ENCODE peak calls at places on chromosomes 5 and 9, in eight cellular contexts. One of them, this sample, is unnamed.

GRCh38 chr9:131402738-131403492 is 9.0 kb downstream of the PRRC2B start:
- DNase-seq in IMR-90: peak
- DNase-seq in pancreas: peak
- DNase-seq in fibroblast of lung: peak
- DNase-seq in Panc1: no peak
- DNase-seq in GM06990: no peak
- DNase-seq in fibroblast of pulmonary artery: peak
- DNase-seq in heart left ventricle: peak
- DNase-seq in this sample: no peak

GRCh38 chr5:164302533-164303235 is 797.3 kb downstream of the MAT2B start:
- DNase-seq in Panc1: no peak
- DNase-seq in heart left ventricle: no peak
- DNase-seq in fibroblast of lung: peak
- DNase-seq in IMR-90: peak
- DNase-seq in GM06990: no peak
- DNase-seq in fibroblast of pulmonary artery: peak
- DNase-seq in pancreas: no peak
- DNase-seq in this sample: no peak

GRCh38 chr5:171806976-171807823 is 21.6 kb downstream of the SMIM23 start:
- DNase-seq in Panc1: no peak
- DNase-seq in fibroblast of pulmonary artery: no peak
- DNase-seq in pancreas: no peak
- DNase-seq in fibroblast of lung: peak
- DNase-seq in IMR-90: peak
- DNase-seq in GM06990: no peak
- DNase-seq in heart left ventricle: no peak
- DNase-seq in this sample: no peak

GRCh38 chr5:86679529-86679928 is 61.8 kb downstream of the COX7C start:
- DNase-seq in GM06990: no peak
- DNase-seq in heart left ventricle: peak
- DNase-seq in IMR-90: peak
- DNase-seq in pancreas: peak
- DNase-seq in Panc1: peak
- DNase-seq in fibroblast of lung: peak
- DNase-seq in fibroblast of pulmonary artery: peak
- DNase-seq in this sample: no peak

GRCh38 chr9:116580853-116581252 is 106.3 kb upstream of the TRIM32 start:
- DNase-seq in pancreas: no peak
- DNase-seq in fibroblast of pulmonary artery: no peak
- DNase-seq in fibroblast of lung: no peak
- DNase-seq in heart left ventricle: peak
- DNase-seq in Panc1: no peak
- DNase-seq in GM06990: no peak
- DNase-seq in IMR-90: no peak
- DNase-seq in this sample: no peak

GRCh38 chr9:25677301-25678146 is 720 bp downstream of the TUSC1 start:
- DNase-seq in IMR-90: peak
- DNase-seq in fibroblast of lung: peak
- DNase-seq in heart left ventricle: peak
- DNase-seq in fibroblast of pulmonary artery: peak
- DNase-seq in pancreas: peak
- DNase-seq in GM06990: no peak
- DNase-seq in Panc1: no peak
- DNase-seq in this sample: no peak

GRCh38 chr5:68335075-68335474 is 119.5 kb downstream of the PIK3R1 start:
- DNase-seq in heart left ventricle: no peak
- DNase-seq in GM06990: no peak
- DNase-seq in pancreas: no peak
- DNase-seq in fibroblast of pulmonary artery: no peak
- DNase-seq in Panc1: no peak
- DNase-seq in fibroblast of lung: no peak
- DNase-seq in IMR-90: no peak
- DNase-seq in this sample: no peak

GRCh38 chr5:151153300-151153699 is 4.3 kb downstream of the ANXA6 start:
- DNase-seq in fibroblast of pulmonary artery: no peak
- DNase-seq in GM06990: peak
- DNase-seq in Panc1: no peak
- DNase-seq in heart left ventricle: no peak
- DNase-seq in IMR-90: no peak
- DNase-seq in fibroblast of lung: no peak
- DNase-seq in pancreas: no peak
- DNase-seq in this sample: no peak

GRCh38 chr9:69176446-69177135 is 2.5 kb downstream of the TJP2 start:
- DNase-seq in IMR-90: no peak
- DNase-seq in fibroblast of pulmonary artery: no peak
- DNase-seq in heart left ventricle: no peak
- DNase-seq in fibroblast of lung: peak
- DNase-seq in GM06990: peak
- DNase-seq in Panc1: no peak
- DNase-seq in pancreas: no peak
- DNase-seq in this sample: no peak

GRCh38 chr9:72509053-72509452 is 12.4 kb upstream of the TMC1 start:
- DNase-seq in fibroblast of lung: peak
- DNase-seq in pancreas: no peak
- DNase-seq in Panc1: no peak
- DNase-seq in GM06990: peak
- DNase-seq in fibroblast of pulmonary artery: peak
- DNase-seq in IMR-90: peak
- DNase-seq in heart left ventricle: no peak
- DNase-seq in this sample: no peak

GRCh38 chr9:114799441-114799840 is 6.4 kb downstream of the TNFSF15 start:
- DNase-seq in pancreas: no peak
- DNase-seq in Panc1: no peak
- DNase-seq in heart left ventricle: no peak
- DNase-seq in fibroblast of lung: no peak
- DNase-seq in GM06990: no peak
- DNase-seq in fibroblast of pulmonary artery: no peak
- DNase-seq in IMR-90: no peak
- DNase-seq in this sample: no peak

GRCh38 chr5:108380531-108381021 is 1.3 kb downstream of the FBXL17 start:
- DNase-seq in fibroblast of pulmonary artery: peak
- DNase-seq in fibroblast of lung: peak
- DNase-seq in Panc1: no peak
- DNase-seq in heart left ventricle: peak
- DNase-seq in pancreas: peak
- DNase-seq in GM06990: peak
- DNase-seq in IMR-90: peak
- DNase-seq in this sample: peak

GRCh38 chr9:130541533-130541932 is 37.8 kb upstream of the FUBP3 start:
- DNase-seq in fibroblast of pulmonary artery: no peak
- DNase-seq in heart left ventricle: no peak
- DNase-seq in IMR-90: no peak
- DNase-seq in pancreas: no peak
- DNase-seq in Panc1: no peak
- DNase-seq in fibroblast of lung: no peak
- DNase-seq in GM06990: no peak
- DNase-seq in this sample: no peak

GRCh38 chr9:68685770-68686169 is 19.3 kb upstream of the PIP5K1B start:
- DNase-seq in GM06990: no peak
- DNase-seq in Panc1: peak
- DNase-seq in fibroblast of lung: no peak
- DNase-seq in IMR-90: no peak
- DNase-seq in fibroblast of pulmonary artery: no peak
- DNase-seq in heart left ventricle: no peak
- DNase-seq in pancreas: peak
- DNase-seq in this sample: no peak

GRCh38 chr9:89523948-89524347 is 26.0 kb upstream of the SEMA4D start:
- DNase-seq in pancreas: no peak
- DNase-seq in fibroblast of pulmonary artery: no peak
- DNase-seq in heart left ventricle: no peak
- DNase-seq in IMR-90: no peak
- DNase-seq in GM06990: no peak
- DNase-seq in fibroblast of lung: no peak
- DNase-seq in Panc1: no peak
- DNase-seq in this sample: peak

GRCh38 chr5:147046226-147046625 is 167.7 kb upstream of the PPP2R2B start:
- DNase-seq in fibroblast of pulmonary artery: no peak
- DNase-seq in Panc1: no peak
- DNase-seq in IMR-90: no peak
- DNase-seq in GM06990: no peak
- DNase-seq in pancreas: no peak
- DNase-seq in heart left ventricle: no peak
- DNase-seq in fibroblast of lung: no peak
- DNase-seq in this sample: no peak

GRCh38 chr5:55159763-55160492 is at the start of gene GPX8:
- DNase-seq in fibroblast of pulmonary artery: peak
- DNase-seq in fibroblast of lung: peak
- DNase-seq in pancreas: peak
- DNase-seq in Panc1: peak
- DNase-seq in GM06990: no peak
- DNase-seq in IMR-90: peak
- DNase-seq in heart left ventricle: peak
- DNase-seq in this sample: peak

GRCh38 chr9:128635266-128636023 is 21.2 kb downstream of the DYNC2I2 start:
- DNase-seq in fibroblast of pulmonary artery: peak
- DNase-seq in IMR-90: peak
- DNase-seq in heart left ventricle: peak
- DNase-seq in pancreas: peak
- DNase-seq in fibroblast of lung: peak
- DNase-seq in Panc1: peak
- DNase-seq in GM06990: no peak
- DNase-seq in this sample: no peak
- TF ChIP-seq CTCF in fibroblast of pulmonary artery: peak
- TF ChIP-seq CTCF in IMR-90: peak
- TF ChIP-seq CTCF in heart left ventricle: peak
- TF ChIP-seq CTCF in pancreas: peak
- TF ChIP-seq CTCF in fibroblast of lung: peak
- TF ChIP-seq CTCF in Panc1: peak
- TF ChIP-seq CTCF in GM06990: peak
- TF ChIP-seq CTCF in this sample: no peak

GRCh38 chr9:96651626-96652025 is 3.5 kb downstream of the PRXL2C start:
- DNase-seq in IMR-90: peak
- DNase-seq in pancreas: no peak
- DNase-seq in heart left ventricle: no peak
- DNase-seq in fibroblast of lung: peak
- DNase-seq in GM06990: no peak
- DNase-seq in Panc1: no peak
- DNase-seq in fibroblast of pulmonary artery: peak
- DNase-seq in this sample: no peak
- TF ChIP-seq CTCF in IMR-90: peak
- TF ChIP-seq CTCF in pancreas: no peak
- TF ChIP-seq CTCF in heart left ventricle: no peak
- TF ChIP-seq CTCF in fibroblast of lung: no peak
- TF ChIP-seq CTCF in GM06990: peak
- TF ChIP-seq CTCF in Panc1: peak
- TF ChIP-seq CTCF in fibroblast of pulmonary artery: peak
- TF ChIP-seq CTCF in this sample: peak

DNA sequence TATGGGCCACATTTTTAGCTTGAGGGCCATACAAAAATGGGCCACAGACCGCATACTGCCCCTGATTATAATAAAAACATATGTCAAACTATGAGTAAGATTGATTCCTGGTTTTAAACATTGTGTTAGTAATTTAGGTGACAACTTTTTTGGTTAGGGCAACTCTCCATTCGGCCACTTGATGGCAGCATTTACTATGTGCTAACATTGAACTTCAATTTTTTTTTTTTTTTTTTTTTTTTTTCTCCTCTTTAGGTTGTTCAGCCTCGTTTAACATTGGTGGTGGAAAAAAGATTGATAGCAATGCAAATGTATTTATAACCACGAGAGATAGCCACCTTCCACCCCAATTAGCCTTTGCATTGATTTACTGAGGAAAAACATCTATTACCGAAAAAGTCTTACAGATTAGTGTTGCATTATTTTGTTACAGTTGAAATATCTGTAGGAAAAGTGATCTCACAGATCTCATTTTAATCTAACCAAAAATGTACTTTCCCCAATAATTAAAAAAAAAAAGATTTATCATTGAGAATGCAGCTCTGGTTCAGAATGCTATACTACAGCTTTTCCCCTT is 159.1 kb downstream of the CSNK1G3 start:
- DNase-seq in GM06990: peak
- DNase-seq in fibroblast of lung: peak
- DNase-seq in heart left ventricle: peak
- DNase-seq in pancreas: peak
- DNase-seq in IMR-90: peak
- DNase-seq in Panc1: peak
- DNase-seq in fibroblast of pulmonary artery: peak
- DNase-seq in this sample: peak
- TF ChIP-seq CTCF in GM06990: peak
- TF ChIP-seq CTCF in fibroblast of lung: peak
- TF ChIP-seq CTCF in heart left ventricle: peak
- TF ChIP-seq CTCF in pancreas: peak
- TF ChIP-seq CTCF in IMR-90: peak
- TF ChIP-seq CTCF in Panc1: peak
- TF ChIP-seq CTCF in fibroblast of pulmonary artery: peak
- TF ChIP-seq CTCF in this sample: peak

GRCh38 chr9:132443951-132444615 is 34.1 kb downstream of the CFAP77 start:
- DNase-seq in fibroblast of pulmonary artery: no peak
- DNase-seq in pancreas: no peak
- DNase-seq in heart left ventricle: no peak
- DNase-seq in Panc1: no peak
- DNase-seq in fibroblast of lung: no peak
- DNase-seq in GM06990: no peak
- DNase-seq in IMR-90: no peak
- DNase-seq in this sample: no peak

GRCh38 chr9:132451276-132451675 is 41.3 kb downstream of the CFAP77 start:
- DNase-seq in GM06990: no peak
- DNase-seq in heart left ventricle: no peak
- DNase-seq in fibroblast of pulmonary artery: no peak
- DNase-seq in pancreas: no peak
- DNase-seq in fibroblast of lung: no peak
- DNase-seq in IMR-90: no peak
- DNase-seq in Panc1: no peak
- DNase-seq in this sample: no peak

GRCh38 chr9:132446887-132447286 is 36.9 kb downstream of the CFAP77 start:
- DNase-seq in IMR-90: no peak
- DNase-seq in fibroblast of lung: no peak
- DNase-seq in heart left ventricle: no peak
- DNase-seq in fibroblast of pulmonary artery: no peak
- DNase-seq in GM06990: no peak
- DNase-seq in Panc1: no peak
- DNase-seq in pancreas: no peak
- DNase-seq in this sample: no peak

DNA sequence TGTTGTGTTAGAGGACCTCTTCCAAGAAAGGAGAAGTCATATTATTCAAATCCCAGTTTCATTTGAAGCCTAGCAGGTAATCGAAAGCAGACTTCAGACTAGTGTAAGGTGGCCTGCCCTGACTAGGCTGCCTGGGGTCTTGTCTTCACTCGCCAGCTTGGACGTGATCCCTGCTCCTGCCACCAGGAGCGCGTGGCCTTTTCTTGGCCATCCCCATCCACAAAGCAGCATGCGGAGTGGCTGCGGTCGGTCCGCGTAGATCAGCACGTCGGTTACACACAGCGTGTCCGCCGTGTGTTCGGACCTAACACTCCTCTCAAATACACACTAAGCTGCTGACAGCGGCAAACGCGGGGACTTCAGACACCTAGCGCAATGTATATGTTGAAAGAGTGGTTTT is 37.3 kb downstream of the CFAP77 start:
- DNase-seq in fibroblast of pulmonary artery: no peak
- DNase-seq in Panc1: no peak
- DNase-seq in pancreas: no peak
- DNase-seq in GM06990: no peak
- DNase-seq in heart left ventricle: no peak
- DNase-seq in fibroblast of lung: no peak
- DNase-seq in IMR-90: no peak
- DNase-seq in this sample: no peak
- TF ChIP-seq CTCF in fibroblast of pulmonary artery: peak
- TF ChIP-seq CTCF in Panc1: no peak
- TF ChIP-seq CTCF in pancreas: no peak
- TF ChIP-seq CTCF in GM06990: no peak
- TF ChIP-seq CTCF in heart left ventricle: no peak
- TF ChIP-seq CTCF in fibroblast of lung: no peak
- TF ChIP-seq CTCF in IMR-90: no peak
- TF ChIP-seq CTCF in this sample: no peak

This sample was measured in CD4-positive, alpha-beta T cell.